ENCODE peak calls at places on chromosome 5, in nine cellular contexts. O, B, M, A, N, H, S, U and X are unnamed samples. For H3K4me1, the result is how much of the 10 kb centered on the place peaks cover.

GRCh38 chr5:172496671-172497371 is 42.5 kb upstream of the SH3PXD2B start:
- DNase-seq in O (no peak), H (no peak), U (no peak), B (no peak), N (peak), A (peak), S (no peak), M (no peak), X (peak)

GRCh38 chr5:67035098-67035740 is 161.4 kb downstream of the CD180 start:
- DNase-seq in N (no peak), O (no peak), S (no peak), B (no peak), U (no peak), M (no peak), A (no peak), H (no peak), X (no peak)

GRCh38 chr5:172854451-172854871 is 20.4 kb downstream of the ERGIC1 start:
- DNase-seq in B (no peak), S (peak), H (no peak), U (peak), N (peak), M (no peak), O (peak), A (peak), X (peak)

GRCh38 chr5:130278136-130278535 is 373.9 kb downstream of the CHSY3 start:
- DNase-seq in B (no peak), O (no peak), M (no peak), H (no peak), U (no peak), S (no peak), N (no peak), A (no peak), X (no peak)

GRCh38 chr5:9774472-9775079 is 144.4 kb upstream of the TAS2R1 start:
- DNase-seq in H (peak), A (no peak), S (no peak), N (no peak), U (no peak), O (no peak), M (peak), B (no peak), X (no peak)

GRCh38 chr5:14242871-14243383 is 99.8 kb downstream of the TRIO start:
- DNase-seq in U (no peak), H (no peak), N (no peak), S (no peak), A (no peak), M (no peak), O (no peak), B (no peak), X (no peak)

GRCh38 chr5:132777209-132778069 is at the start of gene SEPTIN8:
- DNase-seq in U (peak), A (peak), S (peak), B (no peak), H (no peak), M (peak), O (peak), N (peak), X (no peak)

GRCh38 chr5:171323806-171324632 is 15.0 kb downstream of the TLX3 start:
- DNase-seq in N (no peak), O (no peak), S (no peak), B (no peak), M (no peak), A (no peak), H (no peak), U (no peak), X (no peak)

GRCh38 chr5:157459715-157460599 is at the start of gene NIPAL4:
- DNase-seq in O (peak), S (no peak), B (no peak), M (peak), N (no peak), U (no peak), A (no peak), H (no peak), X (no peak)

GRCh38 chr5:3658929-3659328 is 63.3 kb downstream of the IRX1 start:
- DNase-seq in S (no peak), H (no peak), U (no peak), N (no peak), B (no peak), M (no peak), A (no peak), O (no peak), X (no peak)

GRCh38 chr5:10741661-10742060 is 19.4 kb downstream of the DAP start:
- DNase-seq in O (no peak), H (no peak), S (no peak), A (no peak), U (no peak), N (no peak), B (no peak), M (no peak), X (no peak)

GRCh38 chr5:10701567-10702039 is 59.4 kb downstream of the DAP start:
- DNase-seq in H (peak), M (peak), U (no peak), O (no peak), S (no peak), B (no peak), N (peak), A (peak), X (no peak)

GRCh38 chr5:103667068-103667467 is 104.5 kb upstream of the NUDT12 start:
- DNase-seq in S (no peak), A (no peak), O (no peak), H (no peak), M (peak), N (no peak), B (no peak), U (no peak), X (no peak)

GRCh38 chr5:407801-408268 is 35.1 kb upstream of the EXOC3 start:
- DNase-seq in S (no peak), H (no peak), A (no peak), U (peak), M (no peak), B (no peak), O (no peak), N (no peak), X (peak)

GRCh38 chr5:59746261-59746765 is 147.2 kb downstream of the PDE4D start:
- DNase-seq in O (no peak), M (peak), B (no peak), N (no peak), U (no peak), H (no peak), A (no peak), S (no peak), X (no peak)

GRCh38 chr5:180201051-180201987 is 7.7 kb downstream of the RASGEF1C start:
- DNase-seq in S (no peak), M (peak), N (no peak), B (peak), U (no peak), O (no peak), H (peak), A (no peak), X (no peak)

GRCh38 chr5:124605516-124605915 is 140.9 kb downstream of the ZNF608 start:
- DNase-seq in B (no peak), O (no peak), S (no peak), H (peak), U (no peak), M (no peak), N (no peak), A (peak), X (no peak)

GRCh38 chr5:122773615-122774014 is 1.3 kb upstream of the SNX2 start:
- DNase-seq in A (no peak), O (no peak), S (peak), M (no peak), N (no peak), H (peak), U (no peak), B (no peak), X (no peak)

GRCh38 chr5:122775713-122776084 is 819 bp downstream of the SNX2 start:
- DNase-seq in H (no peak), N (no peak), O (no peak), U (no peak), S (no peak), M (peak), A (no peak), B (no peak), X (no peak)

GRCh38 chr5:122774519-122774860 is 390 bp upstream of the SNX2 start:
- DNase-seq in O (no peak), S (no peak), A (no peak), N (no peak), B (no peak), M (no peak), U (no peak), H (no peak), X (no peak)

GRCh38 chr5:122776143-122776542 is 1.3 kb downstream of the SNX2 start:
- DNase-seq in B (no peak), O (no peak), M (no peak), A (no peak), H (no peak), N (no peak), S (no peak), U (no peak), X (no peak)

GRCh38 chr5:122774861-122775712 is at the start of gene SNX2:
- DNase-seq in M (peak), S (peak), O (peak), H (peak), U (peak), B (peak), A (peak), N (peak), X (peak)
- TF ChIP-seq POLR2A in M (peak), S (peak), O (peak), H (peak), U (no peak), B (peak), A (peak), N (peak), X (peak)

DNA sequence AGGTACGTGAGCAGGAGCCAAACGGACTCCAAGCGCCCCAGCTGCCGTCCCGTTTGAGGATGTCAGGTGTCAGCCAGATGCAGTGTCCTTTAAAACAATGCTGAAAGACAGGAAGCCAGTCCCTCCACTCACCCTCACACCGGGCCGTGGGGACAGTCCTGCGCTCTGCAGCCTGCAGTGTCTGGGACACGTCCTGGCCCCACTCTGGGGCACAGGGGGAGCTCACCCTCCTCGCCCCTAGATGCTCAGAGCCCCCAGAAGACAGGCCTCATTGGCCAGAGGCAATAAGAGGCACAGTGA is 79.7 kb downstream of the ZNF354C start:
- DNase-seq in H (no peak), U (no peak), N (no peak), M (no peak), S (no peak), O (no peak), B (no peak), A (no peak), X (no peak)
- TF ChIP-seq EP300 in H (no peak), U (no peak), N (no peak), M (no peak), S (no peak), O (no peak), B (no peak), A (no peak), X (no peak)

GRCh38 chr5:91373600-91373999 is 9.5 kb downstream of the ARRDC3 start:
- DNase-seq in M (no peak), U (no peak), H (no peak), N (no peak), B (no peak), S (peak), O (no peak), A (no peak), X (no peak)

GRCh38 chr5:91367374-91367773 is 15.7 kb downstream of the ARRDC3 start:
- DNase-seq in S (no peak), A (no peak), M (no peak), O (no peak), H (no peak), U (no peak), B (no peak), N (no peak), X (no peak)

GRCh38 chr5:91367908-91368648 is 15.0 kb downstream of the ARRDC3 start:
- DNase-seq in A (no peak), M (no peak), N (no peak), H (no peak), S (no peak), U (no peak), O (no peak), B (no peak), X (no peak)

GRCh38 chr5:91369480-91369879 is 13.6 kb downstream of the ARRDC3 start:
- DNase-seq in B (no peak), O (no peak), U (no peak), H (no peak), A (no peak), N (no peak), M (no peak), S (no peak), X (no peak)

GRCh38 chr5:91373016-91373415 is 10.1 kb downstream of the ARRDC3 start:
- DNase-seq in M (no peak), O (no peak), S (no peak), H (no peak), A (no peak), N (no peak), B (no peak), U (no peak), X (no peak)
- H3K4me1 ChIP-seq in M (under half), O (under half), S (half or more), H (under half), A (under half), N (under half), B (under half), U (under half), X (half or more)

DNA sequence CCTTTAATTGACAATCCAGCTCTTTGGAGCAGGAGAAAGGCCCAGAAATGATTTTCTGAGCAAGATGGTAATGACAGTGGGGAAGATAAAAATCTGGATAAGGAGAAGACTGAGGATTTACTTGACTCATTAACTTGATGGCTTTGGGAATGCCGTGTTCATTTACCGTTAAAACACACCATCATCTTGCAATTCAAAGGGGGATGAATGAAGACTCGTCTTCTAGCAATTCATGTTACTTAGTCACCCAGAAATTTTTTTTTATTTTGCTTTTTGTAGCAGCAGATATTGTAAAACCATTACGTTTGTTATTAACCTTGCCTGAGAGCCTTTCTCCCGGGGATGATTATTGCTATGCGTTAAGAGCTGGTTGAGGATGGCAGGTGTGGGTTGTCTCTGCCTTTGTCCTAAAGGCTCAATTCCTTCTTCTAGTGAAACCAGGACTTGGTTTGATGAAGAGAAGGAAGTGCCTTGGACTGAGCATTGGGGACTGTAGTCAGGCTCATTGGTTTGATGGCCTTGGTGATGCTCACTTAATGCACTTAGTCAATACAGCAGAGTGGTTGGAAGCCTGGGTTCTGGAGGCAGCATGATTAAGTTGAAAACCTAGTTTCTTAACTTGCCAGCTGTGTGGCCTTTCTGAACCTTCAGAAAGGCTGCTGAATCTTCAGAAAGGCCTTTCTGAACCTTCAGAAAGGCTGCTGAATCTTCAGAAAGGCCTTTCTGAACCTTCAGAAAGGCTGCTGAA is 52.3 kb downstream of the PTTG1 start:
- DNase-seq in H (no peak), A (no peak), U (no peak), N (no peak), S (no peak), M (no peak), O (no peak), B (no peak), X (no peak)
- TF ChIP-seq POLR2A in H (no peak), A (no peak), U (no peak), N (no peak), S (no peak), M (no peak), O (no peak), B (no peak), X (no peak)

DNA sequence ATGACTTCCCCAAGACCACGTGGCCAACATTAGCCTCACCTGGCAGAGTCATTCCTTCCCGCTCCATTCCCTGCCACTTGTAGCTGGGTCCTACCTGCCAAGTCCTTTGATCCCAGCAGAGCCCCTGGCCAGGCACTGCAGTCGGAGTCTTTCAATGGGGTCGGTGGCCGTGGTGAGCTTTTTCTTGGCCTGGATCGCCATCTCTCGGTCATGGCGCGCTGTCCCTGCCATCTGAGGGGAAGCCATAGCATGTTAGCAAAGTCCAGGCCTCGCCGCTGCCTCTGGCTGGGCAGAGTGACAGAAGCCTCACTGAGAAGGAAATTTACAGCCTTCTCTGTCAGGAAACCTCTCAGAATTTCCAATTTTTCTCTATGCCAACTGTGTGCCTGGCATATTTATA is 17.5 kb downstream of the CAPSL start:
- DNase-seq in H (no peak), A (no peak), M (peak), O (no peak), U (no peak), N (no peak), S (no peak), B (no peak), X (no peak)
- TF ChIP-seq EP300 in H (no peak), A (no peak), M (no peak), O (no peak), U (no peak), N (no peak), S (no peak), B (no peak), X (no peak)

GRCh38 chr5:141875795-141876627 is 2.2 kb downstream of the PCDH1 start:
- DNase-seq in S (peak), A (no peak), O (peak), H (no peak), B (no peak), M (no peak), N (no peak), U (peak), X (no peak)

GRCh38 chr5:141873933-141874261 is 4.3 kb downstream of the PCDH1 start:
- DNase-seq in O (no peak), A (no peak), B (no peak), M (no peak), H (no peak), U (no peak), S (no peak), N (no peak), X (no peak)

GRCh38 chr5:141872496-141873356 is 5.5 kb downstream of the PCDH1 start:
- DNase-seq in M (no peak), U (no peak), A (no peak), S (no peak), O (no peak), H (no peak), N (no peak), B (no peak), X (no peak)

GRCh38 chr5:141875022-141875740 is 3.0 kb downstream of the PCDH1 start:
- DNase-seq in S (no peak), U (peak), H (no peak), O (no peak), A (no peak), B (no peak), N (no peak), M (no peak), X (no peak)

DNA sequence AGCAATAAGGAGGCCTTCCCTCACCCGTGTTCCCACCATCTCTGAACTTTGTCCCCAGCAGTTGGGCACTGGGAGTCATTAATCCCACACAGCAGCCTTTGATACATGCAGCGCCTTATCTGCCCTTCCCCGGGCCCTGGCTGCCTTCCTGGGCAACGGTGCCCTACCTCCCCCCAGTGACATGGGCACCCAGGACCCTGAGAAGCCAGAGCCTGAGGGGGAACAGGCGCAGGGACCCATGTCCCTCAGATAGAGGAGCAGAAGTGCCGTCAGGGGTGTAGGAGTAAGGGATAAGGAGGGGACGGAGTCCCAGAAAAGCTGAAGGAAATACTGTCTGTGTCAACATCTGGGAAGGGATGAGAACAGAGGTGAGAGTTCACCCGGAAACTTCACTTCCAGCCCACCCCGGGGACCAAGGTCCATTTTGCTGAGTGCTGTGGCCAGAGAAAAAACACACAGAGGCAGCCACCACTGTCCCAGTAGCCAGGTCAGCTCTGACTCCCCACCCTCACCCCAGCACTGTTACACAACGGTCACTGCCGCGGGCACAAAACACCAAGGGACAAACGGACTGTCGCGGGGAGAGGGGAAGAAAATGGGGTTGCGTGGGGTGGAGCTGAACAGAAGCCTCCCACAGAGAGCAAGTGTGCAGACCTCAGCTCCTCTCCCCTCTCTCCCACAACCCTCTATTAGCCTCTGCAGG is 3.8 kb downstream of the PCDH1 start:
- DNase-seq in S (no peak), H (peak), B (no peak), U (peak), M (no peak), O (peak), A (no peak), N (no peak), X (no peak)
- H3K4me1 ChIP-seq in S (half or more), H (half or more), B (under half), U (half or more), M (under half), O (under half), A (under half), N (under half), X (half or more)

DNA sequence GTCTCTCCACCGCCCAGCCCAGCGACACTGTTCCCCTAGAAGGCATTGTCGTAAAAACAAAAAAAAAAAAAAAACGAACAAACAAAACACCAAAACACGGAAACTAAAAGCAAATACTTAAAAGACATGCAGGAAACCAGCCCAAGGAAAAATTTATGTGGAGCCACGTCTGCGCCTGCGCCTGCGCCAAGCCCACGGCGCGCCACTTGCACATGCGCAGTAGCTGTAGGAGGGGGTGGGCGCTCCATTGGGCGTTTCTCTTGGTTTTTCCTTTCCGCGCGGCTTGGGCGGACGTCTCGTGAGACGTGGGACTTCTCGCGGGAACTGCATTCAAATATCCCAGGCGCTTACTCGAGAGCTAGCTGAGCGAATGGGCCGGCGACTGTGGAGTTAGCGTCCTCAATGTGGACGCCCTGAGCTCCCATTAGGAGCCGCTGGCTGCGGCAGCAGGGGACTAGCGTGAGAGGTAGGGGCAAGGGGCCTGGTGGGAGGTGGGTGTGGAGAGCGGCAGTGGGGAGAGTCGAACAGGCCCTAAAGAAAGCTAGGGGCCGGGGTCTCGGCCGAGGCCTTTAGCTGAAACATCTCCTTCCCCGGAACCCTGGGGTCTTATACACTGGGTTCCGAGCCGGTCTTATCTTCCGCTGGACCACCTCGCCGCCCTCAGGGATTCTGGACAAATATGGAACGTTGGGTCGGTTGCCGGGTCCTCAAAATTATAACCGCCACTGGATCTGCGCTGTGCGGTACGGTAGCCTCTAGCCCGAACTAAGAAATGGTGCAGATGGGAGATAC is at the start of gene SPDL1:
- DNase-seq in A (peak), O (peak), M (peak), N (peak), U (peak), S (peak), B (peak), H (peak), X (peak)
- TF ChIP-seq POLR2A in A (no peak), O (peak), M (peak), N (no peak), U (no peak), S (no peak), B (peak), H (peak), X (peak)

GRCh38 chr5:42740920-42741319 is 15.7 kb upstream of the CCDC152 start:
- DNase-seq in H (no peak), A (no peak), B (no peak), M (no peak), S (no peak), N (no peak), U (no peak), O (no peak), X (no peak)
- TF ChIP-seq EP300 in H (no peak), A (no peak), B (no peak), M (no peak), S (no peak), N (no peak), U (no peak), O (no peak), X (no peak)